ENCODE peak calls at places on chromosomes 5 and 9, in nine cellular contexts. One of them, this sample, is unnamed.

GRCh38 chr5:40383719-40384651 is 295.7 kb upstream of the PTGER4 start:
- DNase-seq in tibial artery: no peak
- DNase-seq in GM10248: no peak
- DNase-seq in heart right ventricle: no peak
- DNase-seq in HCT116: no peak
- DNase-seq in psoas muscle: no peak
- DNase-seq in BE2C: no peak
- DNase-seq in neural crest cell: no peak
- DNase-seq in spleen: no peak
- DNase-seq in this sample: no peak

GRCh38 chr5:150386024-150386855 is 26.5 kb downstream of the CD74 start:
- DNase-seq in tibial artery: no peak
- DNase-seq in GM10248: no peak
- DNase-seq in heart right ventricle: no peak
- DNase-seq in HCT116: no peak
- DNase-seq in psoas muscle: no peak
- DNase-seq in BE2C: no peak
- DNase-seq in neural crest cell: no peak
- DNase-seq in spleen: no peak
- DNase-seq in this sample: no peak

GRCh38 chr9:70081120-70081495 is 37.5 kb downstream of the MAMDC2 start:
- DNase-seq in tibial artery: peak
- DNase-seq in GM10248: no peak
- DNase-seq in heart right ventricle: no peak
- DNase-seq in HCT116: no peak
- DNase-seq in psoas muscle: no peak
- DNase-seq in BE2C: no peak
- DNase-seq in neural crest cell: no peak
- DNase-seq in spleen: no peak
- DNase-seq in this sample: no peak

GRCh38 chr9:23717505-23717904 is 108.5 kb downstream of the ELAVL2 start:
- DNase-seq in tibial artery: no peak
- DNase-seq in GM10248: no peak
- DNase-seq in heart right ventricle: no peak
- DNase-seq in HCT116: no peak
- DNase-seq in psoas muscle: no peak
- DNase-seq in BE2C: no peak
- DNase-seq in neural crest cell: no peak
- DNase-seq in spleen: no peak
- DNase-seq in this sample: no peak

GRCh38 chr5:27124590-27124989 is 86.2 kb upstream of the CDH9 start:
- DNase-seq in tibial artery: no peak
- DNase-seq in GM10248: no peak
- DNase-seq in heart right ventricle: no peak
- DNase-seq in HCT116: no peak
- DNase-seq in psoas muscle: no peak
- DNase-seq in BE2C: peak
- DNase-seq in neural crest cell: peak
- DNase-seq in spleen: no peak
- DNase-seq in this sample: no peak

GRCh38 chr9:130607640-130608420 is 28.5 kb downstream of the FUBP3 start:
- DNase-seq in tibial artery: no peak
- DNase-seq in GM10248: no peak
- DNase-seq in heart right ventricle: no peak
- DNase-seq in HCT116: no peak
- DNase-seq in psoas muscle: no peak
- DNase-seq in BE2C: no peak
- DNase-seq in neural crest cell: no peak
- DNase-seq in spleen: no peak
- DNase-seq in this sample: no peak

GRCh38 chr9:137448569-137448962 is 7.4 kb upstream of the ENTPD8 start:
- DNase-seq in tibial artery: no peak
- DNase-seq in GM10248: no peak
- DNase-seq in heart right ventricle: peak
- DNase-seq in HCT116: no peak
- DNase-seq in psoas muscle: peak
- DNase-seq in BE2C: peak
- DNase-seq in neural crest cell: no peak
- DNase-seq in spleen: peak
- DNase-seq in this sample: no peak

GRCh38 chr5:103942587-103943186 is 380.1 kb upstream of the NUDT12 start:
- DNase-seq in tibial artery: no peak
- DNase-seq in GM10248: no peak
- DNase-seq in heart right ventricle: no peak
- DNase-seq in HCT116: no peak
- DNase-seq in psoas muscle: no peak
- DNase-seq in BE2C: no peak
- DNase-seq in neural crest cell: no peak
- DNase-seq in spleen: no peak
- DNase-seq in this sample: no peak

GRCh38 chr9:93861736-93862358 is 93.3 kb downstream of the BARX1 start:
- DNase-seq in tibial artery: no peak
- DNase-seq in GM10248: peak
- DNase-seq in heart right ventricle: no peak
- DNase-seq in HCT116: no peak
- DNase-seq in psoas muscle: no peak
- DNase-seq in BE2C: no peak
- DNase-seq in neural crest cell: no peak
- DNase-seq in spleen: no peak
- DNase-seq in this sample: no peak

GRCh38 chr9:686381-686813 is 155.1 kb upstream of the DMRT1 start:
- DNase-seq in tibial artery: peak
- DNase-seq in GM10248: no peak
- DNase-seq in heart right ventricle: no peak
- DNase-seq in HCT116: no peak
- DNase-seq in psoas muscle: no peak
- DNase-seq in BE2C: no peak
- DNase-seq in neural crest cell: no peak
- DNase-seq in spleen: no peak
- DNase-seq in this sample: no peak

GRCh38 chr9:137189297-137190295 is 1.1 kb downstream of the SSNA1 start:
- DNase-seq in tibial artery: no peak
- DNase-seq in GM10248: no peak
- DNase-seq in heart right ventricle: no peak
- DNase-seq in HCT116: no peak
- DNase-seq in psoas muscle: no peak
- DNase-seq in BE2C: no peak
- DNase-seq in neural crest cell: no peak
- DNase-seq in spleen: no peak
- DNase-seq in this sample: peak

GRCh38 chr5:159218595-159219023 is 9.3 kb upstream of the RNF145 start:
- DNase-seq in tibial artery: no peak
- DNase-seq in GM10248: no peak
- DNase-seq in heart right ventricle: no peak
- DNase-seq in HCT116: no peak
- DNase-seq in psoas muscle: no peak
- DNase-seq in BE2C: no peak
- DNase-seq in neural crest cell: no peak
- DNase-seq in spleen: no peak
- DNase-seq in this sample: no peak

GRCh38 chr5:129670944-129671343 is 77.0 kb upstream of the MINAR2 start:
- DNase-seq in tibial artery: no peak
- DNase-seq in GM10248: no peak
- DNase-seq in heart right ventricle: no peak
- DNase-seq in HCT116: no peak
- DNase-seq in psoas muscle: no peak
- DNase-seq in BE2C: no peak
- DNase-seq in neural crest cell: no peak
- DNase-seq in spleen: no peak
- DNase-seq in this sample: no peak

GRCh38 chr5:80867233-80867632 is 92.9 kb upstream of the RASGRF2 start:
- DNase-seq in tibial artery: no peak
- DNase-seq in GM10248: no peak
- DNase-seq in heart right ventricle: no peak
- DNase-seq in HCT116: no peak
- DNase-seq in psoas muscle: no peak
- DNase-seq in BE2C: no peak
- DNase-seq in neural crest cell: no peak
- DNase-seq in spleen: no peak
- DNase-seq in this sample: no peak

GRCh38 chr5:99317136-99317535 is 388.3 kb upstream of the CHD1 start:
- DNase-seq in tibial artery: no peak
- DNase-seq in GM10248: no peak
- DNase-seq in heart right ventricle: no peak
- DNase-seq in HCT116: no peak
- DNase-seq in psoas muscle: no peak
- DNase-seq in BE2C: no peak
- DNase-seq in neural crest cell: no peak
- DNase-seq in spleen: no peak
- DNase-seq in this sample: no peak

GRCh38 chr5:172450861-172451695 is 3.2 kb downstream of the SH3PXD2B start:
- DNase-seq in tibial artery: no peak
- DNase-seq in GM10248: peak
- DNase-seq in heart right ventricle: no peak
- DNase-seq in HCT116: no peak
- DNase-seq in psoas muscle: no peak
- DNase-seq in BE2C: peak
- DNase-seq in neural crest cell: peak
- DNase-seq in spleen: peak
- DNase-seq in this sample: peak

GRCh38 chr9:93680445-93681315 is 104.3 kb downstream of the PHF2 start:
- DNase-seq in tibial artery: peak
- DNase-seq in GM10248: no peak
- DNase-seq in heart right ventricle: no peak
- DNase-seq in HCT116: no peak
- DNase-seq in psoas muscle: peak
- DNase-seq in BE2C: no peak
- DNase-seq in neural crest cell: peak
- DNase-seq in spleen: peak
- DNase-seq in this sample: peak

GRCh38 chr5:16160706-16161105 is 18.9 kb downstream of the MARCHF11 start:
- DNase-seq in tibial artery: no peak
- DNase-seq in GM10248: peak
- DNase-seq in heart right ventricle: no peak
- DNase-seq in HCT116: peak
- DNase-seq in psoas muscle: no peak
- DNase-seq in BE2C: peak
- DNase-seq in neural crest cell: peak
- DNase-seq in spleen: no peak
- DNase-seq in this sample: peak
- TF ChIP-seq CTCF in tibial artery: no peak
- TF ChIP-seq CTCF in GM10248: peak
- TF ChIP-seq CTCF in heart right ventricle: peak
- TF ChIP-seq CTCF in HCT116: peak
- TF ChIP-seq CTCF in psoas muscle: peak
- TF ChIP-seq CTCF in BE2C: peak
- TF ChIP-seq CTCF in neural crest cell: peak
- TF ChIP-seq CTCF in spleen: no peak
- TF ChIP-seq CTCF in this sample: peak

GRCh38 chr9:109411818-109412352 is 86.2 kb downstream of the PTPN3 start:
- DNase-seq in tibial artery: no peak
- DNase-seq in GM10248: peak
- DNase-seq in heart right ventricle: no peak
- DNase-seq in HCT116: no peak
- DNase-seq in psoas muscle: no peak
- DNase-seq in BE2C: peak
- DNase-seq in neural crest cell: no peak
- DNase-seq in spleen: no peak
- DNase-seq in this sample: peak
- TF ChIP-seq CTCF in tibial artery: peak
- TF ChIP-seq CTCF in GM10248: peak
- TF ChIP-seq CTCF in heart right ventricle: no peak
- TF ChIP-seq CTCF in HCT116: peak
- TF ChIP-seq CTCF in psoas muscle: peak
- TF ChIP-seq CTCF in BE2C: peak
- TF ChIP-seq CTCF in neural crest cell: peak
- TF ChIP-seq CTCF in spleen: peak
- TF ChIP-seq CTCF in this sample: peak

DNA sequence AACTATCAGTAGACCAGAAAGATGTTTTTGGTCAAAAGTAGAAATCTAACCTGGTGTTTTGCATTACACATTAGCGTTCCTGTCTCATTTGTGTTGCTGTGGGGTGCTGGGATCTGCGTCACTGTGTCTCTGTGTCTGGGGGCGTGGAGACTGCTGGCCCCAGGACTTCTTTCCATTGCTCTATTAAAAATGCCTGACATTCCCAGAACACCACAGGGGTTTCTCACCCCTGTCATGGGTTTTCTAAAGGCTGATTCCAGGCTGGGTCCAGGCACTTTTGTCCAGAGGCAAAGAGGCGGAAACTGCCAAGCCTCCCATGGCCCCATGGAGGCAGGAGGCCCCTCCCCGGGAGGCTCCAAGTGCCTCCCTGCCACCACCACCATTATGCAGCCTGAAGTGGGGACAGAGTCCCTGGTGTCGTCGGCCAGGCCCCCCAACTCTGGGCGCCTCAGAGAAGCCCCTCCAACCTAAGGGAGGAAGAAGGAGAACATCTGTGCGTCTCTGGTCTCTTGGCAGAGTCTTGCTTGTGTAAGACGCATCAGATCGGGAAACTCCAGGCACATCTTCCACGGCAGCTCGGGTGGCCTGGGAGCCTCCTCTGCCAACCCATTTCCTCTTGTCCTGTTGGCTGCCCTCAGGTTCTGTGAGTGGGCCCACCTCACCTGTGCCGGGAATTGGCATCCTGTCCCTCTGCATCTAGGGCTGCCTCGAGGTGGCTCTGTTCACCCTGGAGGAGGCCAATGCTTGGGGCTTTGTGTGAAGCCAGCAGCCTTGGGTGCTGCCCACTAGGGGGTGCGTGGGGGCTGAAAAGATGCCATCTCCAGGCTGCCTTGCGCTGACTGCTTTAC is 13.8 kb upstream of the PLEKHG4B start:
- DNase-seq in tibial artery: no peak
- DNase-seq in GM10248: peak
- DNase-seq in heart right ventricle: peak
- DNase-seq in HCT116: peak
- DNase-seq in psoas muscle: no peak
- DNase-seq in BE2C: peak
- DNase-seq in neural crest cell: no peak
- DNase-seq in spleen: peak
- DNase-seq in this sample: no peak
- TF ChIP-seq CTCF in tibial artery: no peak
- TF ChIP-seq CTCF in GM10248: peak
- TF ChIP-seq CTCF in heart right ventricle: peak
- TF ChIP-seq CTCF in HCT116: peak
- TF ChIP-seq CTCF in psoas muscle: peak
- TF ChIP-seq CTCF in BE2C: peak
- TF ChIP-seq CTCF in neural crest cell: peak
- TF ChIP-seq CTCF in spleen: no peak
- TF ChIP-seq CTCF in this sample: peak

GRCh38 chr5:137921931-137922330 is 32.7 kb downstream of the PKD2L2 start:
- DNase-seq in tibial artery: no peak
- DNase-seq in GM10248: no peak
- DNase-seq in heart right ventricle: no peak
- DNase-seq in HCT116: no peak
- DNase-seq in psoas muscle: no peak
- DNase-seq in BE2C: no peak
- DNase-seq in neural crest cell: no peak
- DNase-seq in spleen: no peak
- DNase-seq in this sample: no peak

DNA sequence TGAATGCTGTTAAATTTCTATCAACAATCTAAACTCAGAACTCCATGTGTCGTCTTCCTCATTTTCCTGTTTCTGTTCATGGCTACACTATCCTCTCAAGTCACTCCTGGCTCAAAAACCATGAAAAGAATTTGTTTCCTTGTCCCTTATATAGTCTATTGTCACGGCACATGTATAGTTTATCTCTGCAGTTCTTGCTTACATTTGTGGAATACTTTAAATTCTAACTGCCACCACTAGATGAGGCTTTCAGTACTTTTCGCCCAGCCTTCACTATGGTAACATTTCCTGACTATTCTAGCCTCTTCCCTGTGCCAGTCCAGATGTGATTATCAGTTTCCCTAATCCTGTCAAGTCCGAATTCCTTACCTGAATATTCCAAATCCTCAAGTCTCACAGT is 34.6 kb downstream of the PKD2L2 start:
- DNase-seq in tibial artery: no peak
- DNase-seq in GM10248: no peak
- DNase-seq in heart right ventricle: no peak
- DNase-seq in HCT116: no peak
- DNase-seq in psoas muscle: no peak
- DNase-seq in BE2C: no peak
- DNase-seq in neural crest cell: no peak
- DNase-seq in spleen: no peak
- DNase-seq in this sample: no peak
- TF ChIP-seq CTCF in tibial artery: no peak
- TF ChIP-seq CTCF in GM10248: no peak
- TF ChIP-seq CTCF in heart right ventricle: no peak
- TF ChIP-seq CTCF in HCT116: no peak
- TF ChIP-seq CTCF in psoas muscle: no peak
- TF ChIP-seq CTCF in BE2C: peak
- TF ChIP-seq CTCF in neural crest cell: no peak
- TF ChIP-seq CTCF in spleen: no peak
- TF ChIP-seq CTCF in this sample: no peak